ENCODE peak calls at places on chromosome 7, in eight cellular contexts. V is HepG2, O is IMR-90, C is SK-N-SH, W is kidney, R is astrocyte, Q is endodermal cell, K is colonic mucosa. P is an unnamed sample.
A peak's percentile ranks its signal among the peaks of the same experiment; 100 is the strongest.

GRCh38 chr7:81407094-81407493 is 362.8 kb downstream of the HGF start:
- DNase-seq in O (peak; percentile 10), K (no peak), Q (no peak), R (no peak), C (no peak), V (no peak), W (no peak), P (no peak)

GRCh38 chr7:101093907-101094306 is 8.6 kb downstream of the TRIM56 start:
- DNase-seq in C (no peak), Q (no peak), R (peak; percentile 88), O (peak; percentile 87), K (no peak), W (no peak), V (no peak), P (peak; percentile 65)

GRCh38 chr7:41193738-41194287 is 509.1 kb downstream of the INHBA start:
- DNase-seq in V (no peak), R (no peak), W (no peak), K (no peak), O (no peak), Q (no peak), C (peak; percentile 72), P (no peak)

GRCh38 chr7:51078653-51079052 is 238.0 kb downstream of the COBL start:
- DNase-seq in V (no peak), K (no peak), W (no peak), C (no peak), Q (no peak), O (no peak), R (no peak), P (no peak)

GRCh38 chr7:94969434-94970084 is 62.2 kb downstream of the PPP1R9A start:
- DNase-seq in V (peak; percentile 77), Q (peak; percentile 72), R (no peak), K (no peak), W (no peak), O (no peak), C (no peak), P (no peak)

GRCh38 chr7:94432799-94433198 is 38.1 kb downstream of the COL1A2 start:
- DNase-seq in W (no peak), R (no peak), O (peak; percentile 51), Q (no peak), K (no peak), V (no peak), C (no peak), P (no peak)

GRCh38 chr7:4683884-4684565 is 1.9 kb downstream of the FOXK1 start:
- DNase-seq in V (peak; percentile 41), W (peak; percentile 93), O (peak; percentile 87), Q (peak; percentile 63), K (peak; percentile 72), C (peak; percentile 73), R (peak; percentile 73), P (peak; percentile 87)

GRCh38 chr7:6636741-6637543 is at the start of gene ZNF316:
- DNase-seq in K (peak; percentile 59), W (peak; percentile 91), Q (no peak), V (no peak), O (peak; percentile 38), R (peak; percentile 21), C (peak; percentile 99), P (peak; percentile 24)

GRCh38 chr7:157565981-157566630 is 229.3 kb downstream of the DNAJB6 start:
- DNase-seq in O (no peak), V (no peak), R (no peak), W (peak; percentile 24), C (no peak), K (no peak), Q (no peak), P (no peak)

GRCh38 chr7:96135241-96135640 is 186.7 kb downstream of the SLC25A13 start:
- DNase-seq in Q (no peak), R (no peak), O (no peak), C (no peak), K (no peak), W (no peak), V (no peak), P (peak; percentile 75)

GRCh38 chr7:89987665-89988064 is 166.6 kb upstream of the STEAP1 start:
- DNase-seq in C (no peak), R (no peak), K (no peak), Q (no peak), V (no peak), W (no peak), O (no peak), P (no peak)

GRCh38 chr7:325051-325798 is 35.3 kb downstream of the FOXL3 start:
- DNase-seq in K (no peak), W (peak; percentile 73), V (no peak), O (no peak), C (no peak), R (no peak), Q (no peak), P (no peak)

GRCh38 chr7:41039386-41040315 is 663.2 kb downstream of the INHBA start:
- DNase-seq in R (peak; percentile 93), C (no peak), V (no peak), W (no peak), K (no peak), Q (no peak), O (peak; percentile 66), P (no peak)

GRCh38 chr7:112129655-112130323 is 76.4 kb downstream of the DOCK4 start:
- DNase-seq in K (no peak), R (no peak), Q (peak; percentile 50), C (no peak), V (peak; percentile 48), O (no peak), W (no peak), P (peak; percentile 25)

GRCh38 chr7:137243741-137244140 is 99.8 kb downstream of the PTN start:
- DNase-seq in Q (no peak), V (peak; percentile 1), W (no peak), R (no peak), K (no peak), C (no peak), O (no peak), P (no peak)

GRCh38 chr7:99409814-99410213 is 1.0 kb downstream of the BUD31 start:
- DNase-seq in R (no peak), K (no peak), C (no peak), W (no peak), Q (no peak), V (no peak), O (no peak), P (no peak)

GRCh38 chr7:41206267-41206666 is 496.6 kb downstream of the INHBA start:
- DNase-seq in Q (no peak), O (no peak), K (no peak), W (no peak), C (no peak), R (no peak), V (peak; percentile 14), P (no peak)

GRCh38 chr7:151269511-151269910 is 21.0 kb upstream of the SMARCD3 start:
- DNase-seq in V (no peak), Q (no peak), O (no peak), R (no peak), C (no peak), K (no peak), W (no peak), P (no peak)

DNA sequence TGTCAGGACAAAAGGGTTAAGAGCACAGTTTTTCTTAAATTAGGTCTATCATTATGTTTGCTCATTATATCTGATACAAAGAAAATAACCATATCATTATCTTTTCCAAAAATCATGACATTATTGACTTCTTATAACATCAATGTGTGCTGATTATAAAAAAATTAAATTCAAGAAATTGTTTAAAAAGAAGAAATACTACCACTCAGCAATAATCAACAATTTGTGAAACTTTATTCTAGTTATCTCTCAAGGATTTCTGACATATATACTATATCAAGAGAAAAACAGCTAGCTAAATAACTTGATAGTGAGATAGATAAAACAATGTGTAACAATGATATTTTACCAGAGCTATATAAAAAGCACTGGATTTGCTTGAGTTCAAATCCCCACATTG is 360.7 kb upstream of the PHF14 start:
- DNase-seq in R (no peak), W (no peak), Q (no peak), C (no peak), V (no peak), K (no peak), O (no peak), P (no peak)
- H3K9ac ChIP-seq in R (no peak overlapping the region), W (no peak overlapping the region), Q (no peak overlapping the region), C (no peak overlapping the region), V (no peak overlapping the region), K (no peak overlapping the region), O (no peak overlapping the region), P (no peak overlapping the region)

GRCh38 chr7:105389090-105389650 is 449 bp upstream of the SRPK2 start:
- DNase-seq in V (peak; percentile 55), Q (peak; percentile 81), K (peak; percentile 46), O (peak; percentile 40), C (no peak), R (peak; percentile 31), W (peak; percentile 83), P (peak; percentile 50)
- H3K9ac ChIP-seq in V (peak overlapping the region; percentile 62), Q (no peak overlapping the region), K (no peak overlapping the region), O (peak overlapping the region; percentile 34), C (peak overlapping the region; percentile 70), R (peak overlapping the region; percentile 67), W (no peak overlapping the region), P (peak overlapping the region; percentile 15)

GRCh38 chr7:105493928-105494325 is 28.1 kb downstream of the PUS7 start:
- DNase-seq in Q (no peak), O (peak; percentile 98), W (no peak), R (peak; percentile 94), V (no peak), K (no peak), C (no peak), P (no peak)

GRCh38 chr7:105493196-105493927 is 28.7 kb downstream of the PUS7 start:
- DNase-seq in O (peak; percentile 36), W (no peak), K (no peak), C (no peak), R (peak; percentile 19), Q (no peak), V (no peak), P (no peak)

GRCh38 chr7:105502173-105502572 is 19.9 kb downstream of the PUS7 start:
- DNase-seq in R (no peak), C (no peak), V (no peak), O (no peak), Q (no peak), K (no peak), W (no peak), P (no peak)

GRCh38 chr7:105496501-105496900 is 25.6 kb downstream of the PUS7 start:
- DNase-seq in R (peak; percentile 81), O (peak; percentile 71), W (no peak), Q (no peak), V (no peak), C (no peak), K (no peak), P (peak; percentile 3)

DNA sequence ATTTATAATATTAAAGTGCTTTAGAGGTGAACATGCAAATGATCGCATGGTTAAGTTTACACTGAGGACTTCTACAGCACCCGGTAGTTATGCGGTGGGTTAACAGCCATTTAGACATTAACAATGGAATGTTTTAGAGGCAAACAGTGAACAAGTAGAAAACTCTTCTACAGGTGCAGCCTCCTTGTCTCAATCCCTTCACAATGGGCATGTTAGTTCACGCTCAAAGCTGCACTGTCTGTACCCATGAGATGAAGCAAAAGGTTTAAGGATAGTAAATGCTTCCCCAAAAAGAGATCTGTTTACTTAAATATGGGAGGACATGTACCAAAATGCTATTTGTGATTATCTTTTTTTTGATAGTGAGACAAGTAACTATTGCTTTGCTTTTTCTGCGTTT is 25.1 kb downstream of the PUS7 start:
- DNase-seq in R (no peak), Q (no peak), V (no peak), O (no peak), K (no peak), W (no peak), C (no peak), P (peak; percentile 16)
- H3K9ac ChIP-seq in R (no peak overlapping the region), Q (no peak overlapping the region), V (no peak overlapping the region), O (peak overlapping the region; percentile 30), K (no peak overlapping the region), W (no peak overlapping the region), C (no peak overlapping the region), P (no peak overlapping the region)

DNA sequence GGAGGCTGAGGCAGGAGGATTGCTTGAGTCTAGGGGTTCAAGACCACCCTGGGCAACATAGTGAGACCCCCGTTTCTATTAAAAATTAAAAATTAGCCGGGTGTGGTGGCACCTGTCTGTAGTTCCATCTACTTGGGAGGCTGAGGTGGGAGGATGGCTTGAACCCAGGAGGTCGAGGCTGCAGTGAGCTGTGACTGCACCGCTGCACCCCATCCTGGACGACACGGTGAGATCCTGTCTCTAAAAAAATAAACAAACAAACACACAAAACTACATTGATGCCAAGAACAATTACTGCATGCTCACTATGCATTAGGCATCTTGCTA is 761 bp upstream of the CHST12 start:
- DNase-seq in C (no peak), O (no peak), R (no peak), V (no peak), K (no peak), Q (no peak), W (no peak), P (no peak)
- H3K9ac ChIP-seq in C (peak overlapping the region; percentile 35), O (no peak overlapping the region), R (peak overlapping the region; percentile 73), V (peak overlapping the region; percentile 78), K (no peak overlapping the region), Q (no peak overlapping the region), W (peak overlapping the region; percentile 17), P (no peak overlapping the region)